ENCODE peak calls at places on chromosomes 1 and 21, in six cellular contexts. One of them, this sample, is unnamed.

GRCh38 chr1:15736035-15736665 is at the start of gene SLC25A34:
- DNase-seq in AG04450: no peak
- DNase-seq in CD4-positive, alpha-beta memory T cell: no peak
- DNase-seq in heart right ventricle: peak; percentile 83
- DNase-seq in H1: no peak
- DNase-seq in HFF-Myc: no peak
- DNase-seq in this sample: no peak

GRCh38 chr1:22163137-22163536 is 20.2 kb upstream of the WNT4 start:
- DNase-seq in AG04450: no peak
- DNase-seq in CD4-positive, alpha-beta memory T cell: no peak
- DNase-seq in heart right ventricle: no peak
- DNase-seq in H1: no peak
- DNase-seq in HFF-Myc: no peak
- DNase-seq in this sample: no peak

GRCh38 chr21:42406201-42406601 is 2.5 kb downstream of the UBASH3A start:
- DNase-seq in AG04450: no peak
- DNase-seq in CD4-positive, alpha-beta memory T cell: peak; percentile 64
- DNase-seq in heart right ventricle: no peak
- DNase-seq in H1: no peak
- DNase-seq in HFF-Myc: no peak
- DNase-seq in this sample: no peak

GRCh38 chr21:15894596-15894995 is 164.8 kb downstream of the USP25 start:
- DNase-seq in AG04450: no peak
- DNase-seq in CD4-positive, alpha-beta memory T cell: no peak
- DNase-seq in heart right ventricle: no peak
- DNase-seq in H1: no peak
- DNase-seq in HFF-Myc: no peak
- DNase-seq in this sample: no peak

GRCh38 chr1:44810101-44810761 is 1.9 kb downstream of the BTBD19 start:
- DNase-seq in AG04450: no peak
- DNase-seq in CD4-positive, alpha-beta memory T cell: no peak
- DNase-seq in heart right ventricle: peak; percentile 64
- DNase-seq in H1: no peak
- DNase-seq in HFF-Myc: no peak
- DNase-seq in this sample: no peak

GRCh38 chr1:29900727-29901126 is 664.4 kb downstream of the PTPRU start:
- DNase-seq in AG04450: no peak
- DNase-seq in CD4-positive, alpha-beta memory T cell: no peak
- DNase-seq in heart right ventricle: peak; percentile 25
- DNase-seq in H1: no peak
- DNase-seq in HFF-Myc: no peak
- DNase-seq in this sample: no peak

GRCh38 chr1:240210026-240210425 is 118.3 kb downstream of the FMN2 start:
- DNase-seq in AG04450: no peak
- DNase-seq in CD4-positive, alpha-beta memory T cell: no peak
- DNase-seq in heart right ventricle: no peak
- DNase-seq in H1: no peak
- DNase-seq in HFF-Myc: no peak
- DNase-seq in this sample: no peak

GRCh38 chr1:208437416-208437815 is 193.2 kb upstream of the PLXNA2 start:
- DNase-seq in AG04450: no peak
- DNase-seq in CD4-positive, alpha-beta memory T cell: no peak
- DNase-seq in heart right ventricle: no peak
- DNase-seq in H1: no peak
- DNase-seq in HFF-Myc: no peak
- DNase-seq in this sample: no peak

GRCh38 chr1:224865510-224865909 is 64.0 kb upstream of the DNAH14 start:
- DNase-seq in AG04450: no peak
- DNase-seq in CD4-positive, alpha-beta memory T cell: no peak
- DNase-seq in heart right ventricle: no peak
- DNase-seq in H1: no peak
- DNase-seq in HFF-Myc: no peak
- DNase-seq in this sample: no peak

GRCh38 chr1:155192346-155193274 is 15.1 kb downstream of the THBS3 start:
- DNase-seq in AG04450: no peak
- DNase-seq in CD4-positive, alpha-beta memory T cell: peak; percentile 47
- DNase-seq in heart right ventricle: no peak
- DNase-seq in H1: peak; percentile 83
- DNase-seq in HFF-Myc: no peak
- DNase-seq in this sample: no peak

GRCh38 chr21:29078884-29079765 is 5.7 kb upstream of the CCT8 start:
- DNase-seq in AG04450: no peak
- DNase-seq in CD4-positive, alpha-beta memory T cell: peak; percentile 39
- DNase-seq in heart right ventricle: no peak
- DNase-seq in H1: no peak
- DNase-seq in HFF-Myc: no peak
- DNase-seq in this sample: peak; percentile 59

GRCh38 chr21:35503646-35504045 is 454.5 kb upstream of the RUNX1 start:
- DNase-seq in AG04450: no peak
- DNase-seq in CD4-positive, alpha-beta memory T cell: peak; percentile 13
- DNase-seq in heart right ventricle: no peak
- DNase-seq in H1: no peak
- DNase-seq in HFF-Myc: no peak
- DNase-seq in this sample: no peak

GRCh38 chr1:233885196-233886028 is 19.1 kb upstream of the SLC35F3 start:
- DNase-seq in AG04450: no peak
- DNase-seq in CD4-positive, alpha-beta memory T cell: no peak
- DNase-seq in heart right ventricle: no peak
- DNase-seq in H1: no peak
- DNase-seq in HFF-Myc: peak; percentile 46
- DNase-seq in this sample: no peak

GRCh38 chr1:32411261-32411660 is 17.0 kb upstream of the BSDC1 start:
- DNase-seq in AG04450: no peak
- DNase-seq in CD4-positive, alpha-beta memory T cell: no peak
- DNase-seq in heart right ventricle: no peak
- DNase-seq in H1: no peak
- DNase-seq in HFF-Myc: no peak
- DNase-seq in this sample: no peak

GRCh38 chr1:36128126-36128904 is 3.3 kb upstream of the COL8A2 start:
- DNase-seq in AG04450: no peak
- DNase-seq in CD4-positive, alpha-beta memory T cell: no peak
- DNase-seq in heart right ventricle: no peak
- DNase-seq in H1: no peak
- DNase-seq in HFF-Myc: no peak
- DNase-seq in this sample: no peak

GRCh38 chr1:192118881-192119280 is 39.4 kb upstream of the RGS18 start:
- DNase-seq in AG04450: no peak
- DNase-seq in CD4-positive, alpha-beta memory T cell: no peak
- DNase-seq in heart right ventricle: no peak
- DNase-seq in H1: no peak
- DNase-seq in HFF-Myc: no peak
- DNase-seq in this sample: no peak

GRCh38 chr1:27391511-27392095 is 819 bp upstream of the GPR3 start:
- DNase-seq in AG04450: no peak
- DNase-seq in CD4-positive, alpha-beta memory T cell: no peak
- DNase-seq in heart right ventricle: no peak
- DNase-seq in H1: peak; percentile 83
- DNase-seq in HFF-Myc: no peak
- DNase-seq in this sample: no peak

GRCh38 chr1:94553931-94554330 is 12.4 kb upstream of the F3 start:
- DNase-seq in AG04450: no peak
- DNase-seq in CD4-positive, alpha-beta memory T cell: no peak
- DNase-seq in heart right ventricle: no peak
- DNase-seq in H1: no peak
- DNase-seq in HFF-Myc: no peak
- DNase-seq in this sample: no peak

GRCh38 chr1:242211254-242212022 is 212.5 kb upstream of the MAP1LC3C start:
- DNase-seq in AG04450: no peak
- DNase-seq in CD4-positive, alpha-beta memory T cell: no peak
- DNase-seq in heart right ventricle: no peak
- DNase-seq in H1: no peak
- DNase-seq in HFF-Myc: no peak
- DNase-seq in this sample: no peak

GRCh38 chr1:212228591-212229119 is 56.6 kb upstream of the PPP2R5A start:
- DNase-seq in AG04450: no peak
- DNase-seq in CD4-positive, alpha-beta memory T cell: no peak
- DNase-seq in heart right ventricle: no peak
- DNase-seq in H1: no peak
- DNase-seq in HFF-Myc: no peak
- DNase-seq in this sample: no peak

GRCh38 chr1:53654216-53655210 is 84.5 kb downstream of the GLIS1 start:
- DNase-seq in AG04450: peak; percentile 49
- DNase-seq in CD4-positive, alpha-beta memory T cell: no peak
- DNase-seq in heart right ventricle: no peak
- DNase-seq in H1: no peak
- DNase-seq in HFF-Myc: peak; percentile 24
- DNase-seq in this sample: no peak

GRCh38 chr1:226475112-226475511 is 67.2 kb upstream of the PARP1 start:
- DNase-seq in AG04450: no peak
- DNase-seq in CD4-positive, alpha-beta memory T cell: no peak
- DNase-seq in heart right ventricle: no peak
- DNase-seq in H1: no peak
- DNase-seq in HFF-Myc: no peak
- DNase-seq in this sample: no peak

GRCh38 chr21:33152228-33153130 is 77.3 kb upstream of the IFNAR2 start:
- DNase-seq in AG04450: no peak
- DNase-seq in CD4-positive, alpha-beta memory T cell: no peak
- DNase-seq in heart right ventricle: no peak
- DNase-seq in H1: no peak
- DNase-seq in HFF-Myc: no peak
- DNase-seq in this sample: no peak

GRCh38 chr1:44333373-44333772 is 21.7 kb downstream of the ERI3 start:
- DNase-seq in AG04450: no peak
- DNase-seq in CD4-positive, alpha-beta memory T cell: no peak
- DNase-seq in heart right ventricle: no peak
- DNase-seq in H1: no peak
- DNase-seq in HFF-Myc: no peak
- DNase-seq in this sample: no peak

GRCh38 chr21:28991861-28992525 is 684 bp downstream of the LTN1 start:
- DNase-seq in AG04450: no peak
- DNase-seq in CD4-positive, alpha-beta memory T cell: no peak
- DNase-seq in heart right ventricle: no peak
- DNase-seq in H1: no peak
- DNase-seq in HFF-Myc: no peak
- DNase-seq in this sample: no peak

GRCh38 chr1:195332102-195332501 is 1276.1 kb downstream of the KCNT2 start:
- DNase-seq in AG04450: no peak
- DNase-seq in CD4-positive, alpha-beta memory T cell: no peak
- DNase-seq in heart right ventricle: no peak
- DNase-seq in H1: no peak
- DNase-seq in HFF-Myc: no peak
- DNase-seq in this sample: no peak

GRCh38 chr1:111779546-111779945 is 23.8 kb downstream of the DDX20 start:
- DNase-seq in AG04450: no peak
- DNase-seq in CD4-positive, alpha-beta memory T cell: no peak
- DNase-seq in heart right ventricle: no peak
- DNase-seq in H1: no peak
- DNase-seq in HFF-Myc: no peak
- DNase-seq in this sample: no peak

GRCh38 chr1:216521477-216521876 is 98.2 kb upstream of the USH2A start:
- DNase-seq in AG04450: no peak
- DNase-seq in CD4-positive, alpha-beta memory T cell: no peak
- DNase-seq in heart right ventricle: no peak
- DNase-seq in H1: no peak
- DNase-seq in HFF-Myc: no peak
- DNase-seq in this sample: no peak

GRCh38 chr1:7529917-7530316 is 241.2 kb upstream of the VAMP3 start:
- DNase-seq in AG04450: no peak
- DNase-seq in CD4-positive, alpha-beta memory T cell: no peak
- DNase-seq in heart right ventricle: no peak
- DNase-seq in H1: no peak
- DNase-seq in HFF-Myc: no peak
- DNase-seq in this sample: no peak
- H3K4me3 ChIP-seq in AG04450: no peak overlapping the region
- H3K4me3 ChIP-seq in CD4-positive, alpha-beta memory T cell: no peak overlapping the region
- H3K4me3 ChIP-seq in heart right ventricle: no peak overlapping the region
- H3K4me3 ChIP-seq in H1: no peak overlapping the region
- H3K4me3 ChIP-seq in HFF-Myc: no peak overlapping the region
- H3K4me3 ChIP-seq in this sample: no peak overlapping the region

GRCh38 chr1:150159550-150159949 is 9.8 kb downstream of the PLEKHO1 start:
- DNase-seq in AG04450: no peak
- DNase-seq in CD4-positive, alpha-beta memory T cell: no peak
- DNase-seq in heart right ventricle: no peak
- DNase-seq in H1: no peak
- DNase-seq in HFF-Myc: no peak
- DNase-seq in this sample: no peak
- H3K4me3 ChIP-seq in AG04450: peak overlapping the region; percentile 27
- H3K4me3 ChIP-seq in CD4-positive, alpha-beta memory T cell: no peak overlapping the region
- H3K4me3 ChIP-seq in heart right ventricle: no peak overlapping the region
- H3K4me3 ChIP-seq in H1: no peak overlapping the region
- H3K4me3 ChIP-seq in HFF-Myc: no peak overlapping the region
- H3K4me3 ChIP-seq in this sample: peak overlapping the region; percentile 15

GRCh38 chr1:38727629-38728175 is 131.9 kb downstream of the RRAGC start:
- DNase-seq in AG04450: no peak
- DNase-seq in CD4-positive, alpha-beta memory T cell: no peak
- DNase-seq in heart right ventricle: no peak
- DNase-seq in H1: no peak
- DNase-seq in HFF-Myc: no peak
- DNase-seq in this sample: no peak
- H3K4me3 ChIP-seq in AG04450: no peak overlapping the region
- H3K4me3 ChIP-seq in CD4-positive, alpha-beta memory T cell: no peak overlapping the region
- H3K4me3 ChIP-seq in heart right ventricle: no peak overlapping the region
- H3K4me3 ChIP-seq in H1: peak overlapping the region; percentile 15
- H3K4me3 ChIP-seq in HFF-Myc: no peak overlapping the region
- H3K4me3 ChIP-seq in this sample: no peak overlapping the region

GRCh38 chr1:171254859-171255258 is 6.6 kb downstream of the FMO1 start:
- DNase-seq in AG04450: no peak
- DNase-seq in CD4-positive, alpha-beta memory T cell: no peak
- DNase-seq in heart right ventricle: no peak
- DNase-seq in H1: no peak
- DNase-seq in HFF-Myc: no peak
- DNase-seq in this sample: no peak

GRCh38 chr1:171258429-171258828 is 10.1 kb downstream of the FMO1 start:
- DNase-seq in AG04450: no peak
- DNase-seq in CD4-positive, alpha-beta memory T cell: no peak
- DNase-seq in heart right ventricle: no peak
- DNase-seq in H1: no peak
- DNase-seq in HFF-Myc: no peak
- DNase-seq in this sample: no peak

GRCh38 chr1:171257207-171258052 is 9.1 kb downstream of the FMO1 start:
- DNase-seq in AG04450: no peak
- DNase-seq in CD4-positive, alpha-beta memory T cell: no peak
- DNase-seq in heart right ventricle: no peak
- DNase-seq in H1: no peak
- DNase-seq in HFF-Myc: peak; percentile 73
- DNase-seq in this sample: no peak

GRCh38 chr1:171263915-171264314 is 15.6 kb downstream of the FMO1 start:
- DNase-seq in AG04450: no peak
- DNase-seq in CD4-positive, alpha-beta memory T cell: no peak
- DNase-seq in heart right ventricle: no peak
- DNase-seq in H1: no peak
- DNase-seq in HFF-Myc: no peak
- DNase-seq in this sample: no peak

GRCh38 chr1:171258943-171259342 is 10.6 kb downstream of the FMO1 start:
- DNase-seq in AG04450: no peak
- DNase-seq in CD4-positive, alpha-beta memory T cell: no peak
- DNase-seq in heart right ventricle: no peak
- DNase-seq in H1: no peak
- DNase-seq in HFF-Myc: no peak
- DNase-seq in this sample: no peak
- H3K4me3 ChIP-seq in AG04450: no peak overlapping the region
- H3K4me3 ChIP-seq in CD4-positive, alpha-beta memory T cell: no peak overlapping the region
- H3K4me3 ChIP-seq in heart right ventricle: no peak overlapping the region
- H3K4me3 ChIP-seq in H1: no peak overlapping the region
- H3K4me3 ChIP-seq in HFF-Myc: no peak overlapping the region
- H3K4me3 ChIP-seq in this sample: no peak overlapping the region